ENCODE peak calls at places on chromosomes 6 and 20, in four cellular contexts. P, Q, S and L are unnamed samples.

GRCh38 chr20:35776513-35777101 is 4.8 kb downstream of the PHF20 start:
- DNase-seq in P (peak; percentile 73), Q (no peak), S (no peak), L (peak; percentile 35)

GRCh38 chr6:14333556-14334305 is 216.2 kb downstream of the CD83 start:
- DNase-seq in P (peak; percentile 39), Q (peak; percentile 11), S (peak; percentile 17), L (peak; percentile 20)

GRCh38 chr6:106105493-106105892 is 19.4 kb downstream of the PRDM1 start:
- DNase-seq in P (no peak), Q (no peak), S (no peak), L (no peak)

GRCh38 chr20:48191200-48191599 is 405.9 kb upstream of the SULF2 start:
- DNase-seq in P (no peak), Q (no peak), S (no peak), L (no peak)

GRCh38 chr6:75813476-75814250 is 64.6 kb downstream of the MYO6 start:
- DNase-seq in P (no peak), Q (no peak), S (no peak), L (no peak)

GRCh38 chr6:122400467-122401089 is 1.1 kb downstream of the HSF2 start:
- DNase-seq in P (no peak), Q (no peak), S (no peak), L (no peak)

GRCh38 chr20:54231006-54231405 is 23.1 kb downstream of the PFDN4 start:
- DNase-seq in P (no peak), Q (no peak), S (no peak), L (no peak)

GRCh38 chr6:82608777-82609176 is 245.2 kb downstream of the TPBG start:
- DNase-seq in P (no peak), Q (no peak), S (no peak), L (no peak)

GRCh38 chr6:51585264-51585663 is 502.1 kb downstream of the PKHD1 start:
- DNase-seq in P (no peak), Q (no peak), S (no peak), L (no peak)

GRCh38 chr6:42451595-42452170 is at the start of gene TRERF1:
- DNase-seq in P (peak; percentile 76), Q (no peak), S (peak; percentile 62), L (peak; percentile 71)

GRCh38 chr6:144033816-144034540 is 25.9 kb upstream of the PLAGL1 start:
- DNase-seq in P (peak; percentile 26), Q (peak; percentile 68), S (peak; percentile 80), L (peak; percentile 94)

GRCh38 chr6:99253271-99253670 is 96.2 kb downstream of the FAXC start:
- DNase-seq in P (no peak), Q (no peak), S (no peak), L (no peak)

GRCh38 chr6:34414999-34415858 is 10.6 kb downstream of the RPS10 start:
- DNase-seq in P (peak; percentile 88), Q (no peak), S (peak; percentile 46), L (peak; percentile 68)

GRCh38 chr20:23856226-23856625 is 23.3 kb downstream of the CST5 start:
- DNase-seq in P (no peak), Q (no peak), S (no peak), L (no peak)

GRCh38 chr20:12455152-12455551 is 537.5 kb downstream of the BTBD3 start:
- DNase-seq in P (no peak), Q (no peak), S (no peak), L (no peak)

GRCh38 chr6:160102956-160103824 is 18.4 kb upstream of the SLC22A1 start:
- DNase-seq in P (peak; percentile 51), Q (no peak), S (peak; percentile 36), L (peak; percentile 51)

DNA sequence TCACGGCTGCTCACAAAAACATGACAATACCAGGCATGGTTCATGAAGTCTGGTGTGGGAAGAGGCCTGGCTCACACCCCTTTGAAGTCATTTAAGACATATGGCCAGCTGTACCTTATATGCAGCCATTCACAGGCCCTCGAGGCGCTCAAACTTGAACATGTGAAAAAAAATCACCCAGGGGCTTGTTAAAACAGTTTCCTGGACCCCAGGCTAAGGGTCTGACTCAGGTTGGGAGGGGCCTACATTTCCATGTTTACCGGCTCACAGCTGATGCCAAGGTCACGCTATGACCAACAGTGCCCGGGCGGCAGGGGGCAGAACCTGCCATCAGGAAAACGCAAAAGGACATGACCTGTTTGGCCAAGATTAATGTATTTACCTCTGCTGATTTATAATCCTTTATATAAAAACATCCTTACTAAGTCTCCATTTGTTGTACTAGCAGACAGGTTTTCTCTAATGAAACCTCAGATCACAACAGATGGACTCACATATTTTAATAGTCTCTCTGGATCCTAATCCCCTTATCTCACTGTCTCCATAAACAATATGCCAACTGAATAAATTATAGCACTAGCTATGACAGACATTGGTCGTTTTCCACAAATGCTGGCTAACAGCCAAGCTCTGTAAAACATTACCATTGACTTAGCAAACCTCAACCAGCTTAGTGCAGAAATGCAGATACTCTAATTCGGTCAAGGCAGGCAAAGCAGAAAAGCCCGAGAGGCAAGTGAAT is 19.9 kb downstream of the EZR start:
- DNase-seq in P (peak; percentile 21), Q (no peak), S (peak; percentile 23), L (peak; percentile 50)
- TF ChIP-seq CTCF in P (no peak), Q (no peak), S (peak; percentile 25), L (no peak)

GRCh38 chr20:57400262-57400701 is 9.1 kb downstream of the RBM38 start:
- DNase-seq in P (no peak), Q (no peak), S (no peak), L (no peak)
- TF ChIP-seq CTCF in P (peak; percentile 16), Q (no peak), S (no peak), L (no peak)

GRCh38 chr20:59818911-59819310 is 114.5 kb downstream of the SYCP2 start:
- DNase-seq in P (no peak), Q (no peak), S (no peak), L (no peak)
- TF ChIP-seq CTCF in P (no peak), Q (no peak), S (no peak), L (no peak)

GRCh38 chr6:46862381-46862780 is 59.4 kb downstream of the ADGRF5 start:
- DNase-seq in P (no peak), Q (no peak), S (no peak), L (no peak)
- TF ChIP-seq CTCF in P (no peak), Q (no peak), S (no peak), L (no peak)